ENCODE peak calls at places on chromosomes 11 and 22, in ten cellular contexts. O is cardiac muscle cell; L is upper lobe of right lung; X is PC-3; V is CD4-positive, CD25-positive, alpha-beta regulatory T cell; Y is CD8-positive, alpha-beta memory T cell; D is heart right ventricle; P is uterus; T is iPS DF 6.9; W is SK-N-SH. F is an unnamed sample.

GRCh38 chr11:91295591-91295990 is 929.0 kb upstream of the FAT3 start:
- DNase-seq in P (no peak), X (no peak), O (no peak), Y (no peak), V (no peak), D (no peak), L (no peak), T (no peak), W (no peak), F (no peak)

GRCh38 chr11:69001301-69002081 is 11.6 kb downstream of the MRGPRF start:
- DNase-seq in O (no peak), L (peak; percentile 43), D (no peak), Y (no peak), X (no peak), T (no peak), P (peak; percentile 57), V (no peak), W (peak; percentile 31), F (peak; percentile 72)

GRCh38 chr11:81470446-81470845 is 1263.2 kb downstream of the FAM181B start:
- DNase-seq in L (no peak), T (no peak), W (no peak), Y (no peak), V (no peak), O (no peak), D (no peak), X (no peak), P (no peak), F (no peak)

GRCh38 chr11:43694477-43694876 is 13.9 kb downstream of the HSD17B12 start:
- DNase-seq in W (no peak), O (no peak), V (no peak), D (no peak), T (no peak), P (no peak), X (no peak), Y (no peak), L (no peak), F (no peak)

GRCh38 chr11:130198292-130198691 is 38.7 kb downstream of the ST14 start:
- DNase-seq in T (no peak), L (no peak), O (no peak), W (no peak), Y (no peak), V (no peak), X (no peak), D (no peak), P (no peak), F (no peak)

GRCh38 chr11:61718046-61718531 is 34.3 kb upstream of the MYRF start:
- DNase-seq in W (peak; percentile 73), V (no peak), O (no peak), X (no peak), D (no peak), Y (no peak), P (no peak), T (no peak), L (no peak), F (no peak)

GRCh38 chr11:96185220-96185768 is 157.7 kb downstream of the MAML2 start:
- DNase-seq in O (no peak), Y (no peak), V (no peak), D (no peak), P (no peak), T (no peak), L (no peak), X (no peak), W (no peak), F (no peak)

GRCh38 chr11:12885717-12886226 is 123.3 kb upstream of the RASSF10 start:
- DNase-seq in L (no peak), P (no peak), V (no peak), W (no peak), D (no peak), X (no peak), O (no peak), T (no peak), Y (no peak), F (no peak)

GRCh38 chr11:108340958-108341357 is 118.1 kb downstream of the ATM start:
- DNase-seq in W (no peak), P (no peak), Y (no peak), D (no peak), O (no peak), V (no peak), L (no peak), T (no peak), X (peak; percentile 95), F (no peak)

GRCh38 chr11:57588038-57588710 is 9.3 kb upstream of the SERPING1 start:
- DNase-seq in W (no peak), V (no peak), D (no peak), Y (no peak), O (no peak), T (no peak), L (no peak), X (no peak), P (no peak), F (no peak)

GRCh38 chr11:443542-444199 is 1.9 kb upstream of the ANO9 start:
- DNase-seq in P (no peak), W (no peak), X (peak; percentile 8), L (no peak), O (no peak), T (no peak), Y (no peak), D (no peak), V (no peak), F (peak; percentile 50)
- H3K27ac ChIP-seq in P (no peak overlapping the region), W (no peak overlapping the region), X (no peak overlapping the region), L (peak overlapping the region; percentile 31), O (no peak overlapping the region), T (no peak overlapping the region), Y (no peak overlapping the region), D (no peak overlapping the region), V (no peak overlapping the region), F (no peak overlapping the region)

DNA sequence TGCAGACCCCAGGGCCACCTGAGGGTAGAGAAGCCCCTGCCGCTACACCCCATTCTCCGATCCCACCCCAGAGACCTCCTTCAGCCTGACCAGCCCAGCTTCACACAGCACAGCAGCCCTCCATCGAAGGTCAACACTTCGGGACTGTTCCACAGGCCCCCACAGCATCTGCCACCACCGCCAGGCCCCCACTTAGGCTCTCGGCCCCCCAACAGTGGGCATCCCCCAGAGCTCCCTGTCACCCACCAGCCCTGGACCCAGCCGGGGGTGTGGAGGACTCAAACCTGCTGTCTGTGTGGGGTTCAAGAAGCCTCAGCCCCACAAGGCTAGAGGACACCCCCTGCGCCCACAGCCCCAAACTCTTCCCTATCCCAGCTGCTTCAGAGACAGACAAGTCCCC is 6.2 kb downstream of the SBF1 start:
- DNase-seq in D (no peak), X (no peak), V (no peak), T (no peak), P (no peak), W (no peak), L (no peak), O (no peak), Y (no peak), F (no peak)
- H3K4me1 ChIP-seq in D (peaks cover 55% of the 10 kb centered on the region), X (peaks cover 25% of the 10 kb centered on the region), V (peaks cover 56% of the 10 kb centered on the region), T (peaks cover 6% of the 10 kb centered on the region), P (peaks cover 19% of the 10 kb centered on the region), W (peaks cover 4% of the 10 kb centered on the region), L (peaks cover 43% of the 10 kb centered on the region), O (no peaks in the 10 kb centered on the region), Y (peaks cover 54% of the 10 kb centered on the region), F (no peaks in the 10 kb centered on the region)

DNA sequence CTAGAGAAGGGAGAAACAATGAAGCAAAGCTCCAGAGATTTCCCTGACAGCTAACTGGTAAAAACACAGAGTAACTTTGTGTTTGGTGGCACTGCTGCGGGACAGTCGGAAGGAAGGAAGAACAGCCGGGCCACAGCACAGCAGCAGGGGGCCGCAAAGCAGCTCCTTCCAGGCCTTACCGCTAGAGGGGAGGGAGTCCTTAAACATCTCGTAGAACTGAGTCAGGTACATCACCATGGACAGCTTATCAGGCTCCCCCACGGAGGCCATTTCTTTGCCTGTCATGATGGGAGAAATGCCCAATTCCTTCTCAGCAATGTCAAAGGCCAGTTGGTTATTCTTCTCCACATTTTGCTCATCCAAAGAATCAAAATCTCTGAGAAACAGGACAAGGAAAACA is 114.6 kb upstream of the BID start:
- DNase-seq in W (no peak), D (no peak), T (no peak), X (no peak), V (no peak), L (no peak), O (peak; percentile 50), P (no peak), Y (no peak), F (no peak)
- H3K36me3 ChIP-seq in W (peaks cover 27% of the 10 kb centered on the region), D (peaks cover 82% of the 10 kb centered on the region), T (peaks cover 12% of the 10 kb centered on the region), X (peaks cover 30% of the 10 kb centered on the region), V (peaks cover 70% of the 10 kb centered on the region), L (peaks cover 23% of the 10 kb centered on the region), O (peaks cover 34% of the 10 kb centered on the region), P (no peaks in the 10 kb centered on the region), Y (no peaks in the 10 kb centered on the region), F (no peaks in the 10 kb centered on the region)

GRCh38 chr11:16917941-16918340 is 96.3 kb downstream of the PLEKHA7 start:
- DNase-seq in W (no peak), Y (no peak), X (peak; percentile 71), L (no peak), T (no peak), P (no peak), D (no peak), O (peak; percentile 40), V (no peak), F (no peak)
- H3K27ac ChIP-seq in W (no peak overlapping the region), Y (no peak overlapping the region), X (peak overlapping the region; percentile 88), L (no peak overlapping the region), T (no peak overlapping the region), P (no peak overlapping the region), D (no peak overlapping the region), O (no peak overlapping the region), V (no peak overlapping the region), F (no peak overlapping the region)

F was measured in aorta.